ENCODE peak calls at places on chromosomes 7 and 10, in ten cellular contexts. R is NCI-H460; Q is C1 segment of cervical spinal cord; N is AG04449; B is glomerular endothelial cell; F is mucosa of gallbladder; Y is activated CD8-positive, alpha-beta T cell treated with anti-CD3 and anti-CD28 coated beads, Interleukin-2, amount 10 ng/mL, durations not matched to agents 7 days and 5 days; M is T-helper 1 cell; K is breast epithelium; V is activated CD8-positive, alpha-beta memory T cell treated with anti-CD3 and anti-CD28 coated beads, Interleukin-2, amount 50 U/mL, for 4 hours. L is an unnamed sample.

GRCh38 chr10:22657028-22657427 is 57.4 kb downstream of the PIP4K2A start:
- DNase-seq in F (no peak), R (no peak), K (no peak), M (no peak), V (no peak), N (no peak), Y (no peak), B (no peak), Q (no peak), L (no peak)

GRCh38 chr10:14383266-14383665 is 52.5 kb upstream of the FRMD4A start:
- DNase-seq in K (no peak), N (no peak), F (no peak), M (no peak), Q (no peak), Y (no peak), R (no peak), V (no peak), B (no peak), L (no peak)

GRCh38 chr10:117420768-117421167 is 45.5 kb upstream of the PDZD8 start:
- DNase-seq in F (peak), N (no peak), Y (no peak), M (no peak), B (no peak), V (no peak), Q (no peak), K (no peak), R (no peak), L (no peak)

GRCh38 chr10:117320050-117320665 is 55.1 kb downstream of the PDZD8 start:
- DNase-seq in V (no peak), Q (no peak), N (no peak), R (peak), B (no peak), M (no peak), K (no peak), F (no peak), Y (no peak), L (peak)

GRCh38 chr10:133242611-133243356 is 5.1 kb downstream of the VENTX start:
- DNase-seq in K (no peak), F (no peak), B (no peak), N (no peak), M (no peak), Y (no peak), Q (no peak), R (no peak), V (no peak), L (no peak)

GRCh38 chr7:90551036-90551435 is 45.1 kb upstream of the CDK14 start:
- DNase-seq in M (no peak), N (no peak), F (no peak), Y (no peak), K (no peak), V (no peak), B (no peak), Q (no peak), R (no peak), L (no peak)

GRCh38 chr7:4711093-4711492 is 29.0 kb downstream of the FOXK1 start:
- DNase-seq in N (no peak), M (no peak), V (no peak), Q (no peak), R (no peak), Y (no peak), F (no peak), B (no peak), K (no peak), L (no peak)

GRCh38 chr7:158130023-158130409 is 457.6 kb downstream of the PTPRN2 start:
- DNase-seq in B (no peak), N (no peak), K (no peak), M (no peak), Y (no peak), R (no peak), F (no peak), V (no peak), Q (no peak), L (no peak)

L was measured in NCI-H82.